ENCODE peak calls at places on chromosomes 6 and 20, in seven cellular contexts. G, B, U, L, M, I and E are unnamed samples. For H3K4me1, the result is how much of the 10 kb centered on the place peaks cover.

GRCh38 chr6:40723967-40724366 is 136.8 kb upstream of the LRFN2 start:
- DNase-seq in B (no peak), M (no peak), G (no peak), U (no peak), I (no peak), L (no peak), E (no peak)

GRCh38 chr20:63475209-63475608 is 2.8 kb upstream of the KCNQ2 start:
- DNase-seq in B (peak), U (no peak), M (no peak), L (no peak), I (no peak), G (no peak), E (no peak)

GRCh38 chr6:56775498-56776166 is 132.9 kb upstream of the DST start:
- DNase-seq in M (no peak), I (no peak), G (no peak), L (no peak), B (no peak), U (no peak), E (no peak)

GRCh38 chr6:125584468-125584939 is 164.9 kb upstream of the HEY2 start:
- DNase-seq in G (no peak), M (no peak), U (no peak), I (no peak), B (peak), L (no peak), E (no peak)

GRCh38 chr6:126372626-126373025 is 32.7 kb downstream of the CENPW start:
- DNase-seq in L (no peak), U (no peak), G (no peak), I (no peak), M (no peak), B (no peak), E (no peak)

GRCh38 chr6:113352831-113353230 is 504.3 kb upstream of the MARCKS start:
- DNase-seq in B (no peak), M (no peak), G (no peak), L (peak), I (no peak), U (no peak), E (no peak)

GRCh38 chr20:32979201-32979998 is 24.8 kb downstream of the SUN5 start:
- DNase-seq in L (no peak), U (peak), G (no peak), M (peak), B (no peak), I (no peak), E (no peak)

GRCh38 chr6:98944598-98945011 is 3.1 kb downstream of the FBXL4 start:
- DNase-seq in G (no peak), L (no peak), B (no peak), M (no peak), U (no peak), I (no peak), E (no peak)

GRCh38 chr6:16639689-16640480 is 121.4 kb downstream of the ATXN1 start:
- DNase-seq in M (no peak), U (no peak), L (no peak), B (no peak), G (peak), I (no peak), E (no peak)

GRCh38 chr20:48676125-48676524 is 151.7 kb downstream of the PREX1 start:
- DNase-seq in B (no peak), M (no peak), L (no peak), G (no peak), U (no peak), I (no peak), E (no peak)

GRCh38 chr20:43658068-43658722 is 8.7 kb upstream of the MYBL2 start:
- DNase-seq in B (no peak), U (no peak), G (peak), I (no peak), L (no peak), M (peak), E (no peak)

GRCh38 chr6:66605971-66606370 is 898.9 kb upstream of the EYS start:
- DNase-seq in U (no peak), B (no peak), I (no peak), L (no peak), G (no peak), M (no peak), E (no peak)

GRCh38 chr6:156779206-156780116 is 2.3 kb downstream of the ARID1B start:
- DNase-seq in M (no peak), I (peak), B (peak), U (peak), L (peak), G (no peak), E (peak)

GRCh38 chr6:45116714-45117410 is 211.3 kb upstream of the RUNX2 start:
- DNase-seq in G (no peak), I (no peak), U (no peak), B (no peak), M (no peak), L (no peak), E (no peak)

GRCh38 chr6:146670161-146670560 is 71.4 kb downstream of the ADGB start:
- DNase-seq in G (no peak), B (no peak), M (no peak), L (no peak), U (no peak), I (no peak), E (no peak)

GRCh38 chr6:134706806-134707205 is 243.1 kb downstream of the ALDH8A1 start:
- DNase-seq in M (no peak), L (no peak), U (no peak), I (no peak), B (no peak), G (no peak), E (no peak)

GRCh38 chr6:150622476-150622875 is 22.8 kb downstream of the PLEKHG1 start:
- DNase-seq in G (no peak), L (no peak), U (no peak), B (no peak), I (no peak), M (no peak), E (no peak)

GRCh38 chr20:47814632-47815415 is 29.5 kb upstream of the SULF2 start:
- DNase-seq in B (no peak), L (no peak), U (peak), G (no peak), I (no peak), M (no peak), E (no peak)

GRCh38 chr20:37071481-37071911 is 24.3 kb downstream of the RBL1 start:
- DNase-seq in L (no peak), U (no peak), B (no peak), M (no peak), G (no peak), I (no peak), E (no peak)

GRCh38 chr6:138099832-138100231 is 7.4 kb downstream of the PERP start:
- DNase-seq in I (no peak), G (no peak), B (no peak), M (no peak), L (no peak), U (no peak), E (no peak)

GRCh38 chr6:56875523-56875922 is 79.4 kb upstream of the BEND6 start:
- DNase-seq in U (no peak), B (no peak), G (no peak), L (no peak), M (no peak), I (no peak), E (no peak)

GRCh38 chr6:164832410-164832809 is 477.0 kb downstream of the C6orf118 start:
- DNase-seq in B (no peak), L (no peak), U (no peak), M (no peak), I (no peak), G (no peak), E (no peak)

GRCh38 chr6:135983093-135983492 is 131.6 kb downstream of the PDE7B start:
- DNase-seq in L (no peak), I (no peak), M (no peak), B (no peak), G (no peak), U (no peak), E (no peak)

GRCh38 chr6:135985471-135985870 is 134.0 kb downstream of the PDE7B start:
- DNase-seq in I (no peak), L (no peak), G (no peak), M (no peak), B (no peak), U (no peak), E (no peak)

GRCh38 chr6:135987226-135987625 is 135.7 kb downstream of the PDE7B start:
- DNase-seq in U (no peak), B (no peak), M (no peak), I (no peak), L (no peak), G (no peak), E (no peak)

DNA sequence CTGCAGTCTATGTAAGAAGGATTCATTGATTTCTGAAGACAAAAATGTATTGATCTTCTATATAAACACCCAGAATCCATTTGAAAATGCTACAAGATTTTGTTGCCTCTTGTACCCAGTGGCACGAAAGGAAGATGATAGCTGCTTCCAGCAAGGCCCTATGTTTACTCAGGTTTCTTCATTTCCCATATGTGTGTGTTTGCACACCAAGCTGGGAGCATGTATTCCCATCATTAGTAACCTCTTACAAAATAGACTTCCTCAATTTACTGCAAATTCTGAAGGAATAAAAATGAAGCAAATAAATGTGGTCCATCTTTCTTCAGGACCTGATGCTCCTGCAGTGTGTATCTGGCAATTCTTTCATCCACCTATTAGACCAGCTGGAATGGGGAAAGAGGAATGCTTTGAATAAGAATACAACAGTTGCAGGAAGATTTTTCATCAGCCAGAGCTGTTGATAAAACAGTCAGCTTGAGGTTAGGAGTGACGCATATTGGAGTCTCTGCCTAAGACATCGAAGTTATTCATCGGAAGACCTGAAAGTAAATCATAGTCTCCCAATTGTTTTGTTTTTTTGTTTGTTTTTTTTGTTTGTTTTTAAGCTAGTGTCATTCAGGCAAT is 132.3 kb downstream of the PDE7B start:
- DNase-seq in G (no peak), B (no peak), L (no peak), U (no peak), I (no peak), M (no peak), E (no peak)
- TF ChIP-seq EP300 in G (peak), B (no peak), L (no peak), U (no peak), I (no peak), M (no peak), E (no peak)

GRCh38 chr20:776165-776564 is 7.9 kb upstream of the SLC52A3 start:
- DNase-seq in L (no peak), G (no peak), B (no peak), I (no peak), M (no peak), U (no peak), E (no peak)

GRCh38 chr20:772806-773205 is 4.5 kb upstream of the SLC52A3 start:
- DNase-seq in G (no peak), B (no peak), L (no peak), M (no peak), U (no peak), I (no peak), E (no peak)

GRCh38 chr20:775679-776135 is 7.4 kb upstream of the SLC52A3 start:
- DNase-seq in L (peak), G (no peak), U (no peak), B (peak), I (no peak), M (no peak), E (peak)

GRCh38 chr20:774680-775057 is 6.4 kb upstream of the SLC52A3 start:
- DNase-seq in I (no peak), U (no peak), G (no peak), L (no peak), B (no peak), M (no peak), E (no peak)

GRCh38 chr20:774016-774679 is 5.8 kb upstream of the SLC52A3 start:
- DNase-seq in U (no peak), M (no peak), B (no peak), L (no peak), G (no peak), I (no peak), E (peak)
- H3K4me1 ChIP-seq in U (under half), M (under half), B (under half), L (under half), G (under half), I (under half), E (under half)

DNA sequence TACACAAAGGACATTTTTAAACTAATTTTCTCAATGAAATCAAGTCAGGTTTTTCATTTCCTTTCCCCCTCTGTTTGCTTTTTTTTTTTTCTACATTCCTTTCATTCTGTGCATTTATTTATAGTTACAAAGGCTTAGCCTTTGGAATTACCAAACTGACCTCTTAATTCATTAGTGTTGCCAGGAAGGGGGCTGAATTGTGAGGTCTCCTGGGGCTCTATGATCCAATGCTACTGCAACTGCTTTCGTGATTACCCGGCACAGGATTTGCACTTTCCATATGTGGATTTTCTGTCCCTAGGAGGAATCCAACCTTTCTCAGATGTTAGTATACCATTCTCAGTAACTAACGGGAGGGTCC is 35.3 kb downstream of the NEDD9 start:
- DNase-seq in M (no peak), U (no peak), I (no peak), L (no peak), B (no peak), G (no peak), E (no peak)
- TF ChIP-seq EP300 in M (no peak), U (no peak), I (no peak), L (no peak), B (no peak), G (peak), E (no peak)

DNA sequence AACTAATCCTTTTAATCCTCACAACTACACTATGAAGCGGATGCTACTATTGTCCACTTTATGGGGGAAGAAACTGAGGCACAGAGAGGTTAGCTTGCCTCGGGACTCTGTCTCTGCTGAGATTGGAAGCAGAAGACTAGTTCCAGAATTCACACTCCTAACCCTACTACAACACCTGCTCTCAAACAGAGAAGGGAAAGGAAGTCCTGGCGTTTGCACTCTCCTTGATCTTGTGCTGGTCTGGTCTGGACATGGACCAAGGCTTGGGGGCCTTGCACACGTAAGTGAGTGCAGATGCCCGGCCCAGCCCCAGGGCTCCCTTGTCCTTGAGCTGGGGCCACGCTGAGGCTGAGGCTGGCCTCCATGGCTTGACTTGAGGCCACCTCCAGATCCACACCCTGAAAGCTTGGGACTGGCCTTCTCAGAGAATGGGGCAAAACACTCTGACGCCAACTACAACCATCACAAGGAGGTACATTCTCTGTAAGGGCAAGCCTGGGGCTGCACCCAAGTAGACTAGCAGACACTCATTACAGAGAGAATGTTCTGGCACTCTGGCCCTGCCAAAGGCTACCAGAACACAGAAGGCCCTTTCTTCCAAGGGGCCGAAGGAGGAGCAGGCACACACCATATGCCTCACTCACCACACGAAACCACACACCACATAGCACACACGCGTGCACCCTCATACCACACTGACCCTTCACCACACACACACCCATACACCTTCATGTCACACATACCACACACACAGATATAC is 33.3 kb upstream of the EZR start:
- DNase-seq in M (no peak), B (peak), G (no peak), L (no peak), I (no peak), U (no peak), E (no peak)
- H3K4me1 ChIP-seq in M (half or more), B (under half), G (half or more), L (under half), I (under half), U (under half), E (under half)

DNA sequence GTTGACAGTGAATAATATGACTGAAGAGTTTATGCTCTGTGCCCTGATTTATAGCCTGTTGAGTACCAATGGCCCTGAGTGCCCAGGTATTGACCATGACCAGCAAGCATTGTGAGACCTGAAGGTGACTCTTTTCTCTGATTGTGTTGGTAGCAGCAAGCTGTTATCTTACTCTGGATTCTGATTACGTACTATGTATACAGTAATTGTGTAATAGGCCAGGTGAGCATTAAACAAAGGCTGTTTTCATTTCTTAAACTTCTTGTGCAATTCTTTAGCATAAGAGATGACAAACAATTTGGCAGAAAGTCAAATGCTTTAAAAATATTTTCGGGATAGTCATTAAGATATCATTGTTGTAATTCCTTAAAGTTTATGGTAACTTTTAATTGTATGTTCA is 111.7 kb upstream of the PTPRK start:
- DNase-seq in I (no peak), B (no peak), M (no peak), U (no peak), G (no peak), L (no peak), E (peak)
- TF ChIP-seq EP300 in I (no peak), B (no peak), M (no peak), U (no peak), G (no peak), L (no peak), E (no peak)

DNA sequence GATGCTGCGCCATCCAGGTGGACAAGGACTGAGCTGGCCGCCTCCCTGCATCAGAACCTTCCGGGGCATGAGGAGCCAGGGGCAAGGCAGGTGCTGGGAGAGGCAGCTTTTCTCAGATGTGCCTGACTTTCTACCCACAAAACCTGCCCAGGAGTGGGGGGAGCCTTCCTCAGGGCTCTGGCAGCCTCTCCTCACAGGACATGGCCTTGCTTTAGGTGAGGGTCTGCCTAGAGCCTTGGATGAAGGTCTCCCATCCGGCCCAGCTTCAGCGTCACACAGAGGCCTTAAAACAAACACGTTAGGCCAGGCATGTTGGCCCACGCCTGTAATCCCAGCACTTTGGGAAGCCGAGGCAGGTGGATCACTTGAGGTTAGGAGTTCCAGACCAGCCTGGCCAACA is 7.4 kb downstream of the BCAS4 start:
- DNase-seq in B (no peak), I (no peak), G (no peak), U (no peak), L (no peak), M (no peak), E (no peak)
- H3K4me1 ChIP-seq in B (under half), I (under half), G (under half), U (under half), L (under half), M (under half), E (under half)

DNA sequence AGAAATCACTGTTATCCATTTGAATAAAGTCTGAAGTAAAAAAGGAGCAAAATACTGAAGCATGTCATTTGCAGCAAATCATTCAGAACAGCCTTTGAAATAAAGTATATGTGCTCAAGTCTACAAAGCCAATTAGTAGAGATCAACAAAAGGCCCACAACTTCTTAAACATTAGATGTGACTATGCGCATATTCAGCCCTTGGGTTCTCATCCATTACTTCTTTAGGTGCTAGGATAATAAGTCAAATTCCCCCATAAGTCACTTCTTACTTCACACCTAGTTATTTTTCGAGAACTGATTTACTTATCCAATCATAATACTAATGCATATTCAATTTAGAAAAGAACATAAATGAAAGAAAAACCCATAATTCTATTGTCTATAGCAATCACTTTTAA is 31.0 kb downstream of the PHIP start:
- DNase-seq in L (no peak), B (no peak), U (no peak), I (no peak), G (no peak), M (no peak), E (no peak)
- TF ChIP-seq EP300 in L (no peak), B (no peak), U (no peak), I (no peak), G (no peak), M (no peak), E (no peak)

DNA sequence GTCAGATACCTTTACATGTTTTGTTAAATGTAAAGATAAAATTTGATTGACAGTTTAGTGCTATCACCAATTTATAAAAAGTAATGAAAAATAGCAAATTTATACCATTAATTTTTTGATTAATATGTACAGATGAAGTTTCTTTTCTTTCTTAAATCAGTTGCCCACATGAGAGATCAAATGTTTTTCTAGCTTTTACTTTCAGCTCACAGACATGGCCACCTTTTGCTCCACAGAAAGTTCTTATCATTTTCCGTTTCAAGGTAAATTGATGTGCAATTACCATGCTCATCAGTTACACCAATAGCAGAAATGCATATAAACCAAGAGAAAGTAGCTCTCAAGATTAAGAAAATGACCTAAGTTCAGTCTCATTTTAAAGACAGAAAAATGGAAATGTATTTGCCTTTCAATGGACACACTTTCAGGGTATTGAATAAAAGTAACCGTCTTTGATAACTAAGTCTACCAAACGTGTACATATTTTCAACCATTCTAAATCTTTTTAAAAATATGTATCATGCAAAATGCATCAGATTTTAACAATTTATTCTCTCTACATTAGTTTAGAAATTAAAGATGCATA is 16.6 kb upstream of the EXOC2 start:
- DNase-seq in L (no peak), G (no peak), U (no peak), M (no peak), B (no peak), I (no peak), E (no peak)
- H3K4me1 ChIP-seq in L (under half), G (under half), U (under half), M (under half), B (under half), I (under half), E (under half)